ENCODE peak calls at places on chromosomes 6 and 20, in four cellular contexts. One of them, this sample, is unnamed.

GRCh38 chr6:64256483-64256882 is 620.9 kb downstream of the PHF3 start:
- DNase-seq in SW480: no peak
- DNase-seq in GM12865: no peak
- DNase-seq in KG1: no peak
- DNase-seq in this sample: peak; percentile 0

GRCh38 chr6:159935633-159936032 is 33.2 kb upstream of the IGF2R start:
- DNase-seq in SW480: no peak
- DNase-seq in GM12865: no peak
- DNase-seq in KG1: no peak
- DNase-seq in this sample: no peak

GRCh38 chr6:144575327-144575726 is 290.2 kb downstream of the UTRN start:
- DNase-seq in SW480: no peak
- DNase-seq in GM12865: no peak
- DNase-seq in KG1: no peak
- DNase-seq in this sample: no peak

GRCh38 chr20:19806806-19807691 is 49.0 kb downstream of the RIN2 start:
- DNase-seq in SW480: no peak
- DNase-seq in GM12865: no peak
- DNase-seq in KG1: no peak
- DNase-seq in this sample: peak; percentile 88

GRCh38 chr6:27138837-27139752 is 108.4 kb upstream of the PRSS16 start:
- DNase-seq in SW480: peak; percentile 89
- DNase-seq in GM12865: peak; percentile 97
- DNase-seq in KG1: peak; percentile 78
- DNase-seq in this sample: no peak

GRCh38 chr6:55469829-55470438 is 109.1 kb downstream of the HMGCLL1 start:
- DNase-seq in SW480: no peak
- DNase-seq in GM12865: peak; percentile 2
- DNase-seq in KG1: no peak
- DNase-seq in this sample: peak; percentile 9

GRCh38 chr6:20810732-20811111 is 276.5 kb downstream of the CDKAL1 start:
- DNase-seq in SW480: no peak
- DNase-seq in GM12865: no peak
- DNase-seq in KG1: no peak
- DNase-seq in this sample: no peak

GRCh38 chr6:164290101-164290500 is 875.6 kb downstream of the QKI start:
- DNase-seq in SW480: no peak
- DNase-seq in GM12865: no peak
- DNase-seq in KG1: no peak
- DNase-seq in this sample: no peak

GRCh38 chr6:158413028-158413427 is 100.8 kb downstream of the TULP4 start:
- DNase-seq in SW480: no peak
- DNase-seq in GM12865: no peak
- DNase-seq in KG1: no peak
- DNase-seq in this sample: no peak

GRCh38 chr6:27161946-27162603 is 85.4 kb upstream of the PRSS16 start:
- DNase-seq in SW480: no peak
- DNase-seq in GM12865: peak; percentile 62
- DNase-seq in KG1: peak; percentile 51
- DNase-seq in this sample: peak; percentile 63

This sample was measured in NCI-H2081.